ENCODE peak calls at places on chromosomes 3 and 15, in six cellular contexts. One of them, this sample, is unnamed.

GRCh38 chr3:45137656-45138181 is 8.5 kb downstream of the CDCP1 start:
- DNase-seq in NCI-H774: no peak
- DNase-seq in astrocyte of the cerebellum: no peak
- DNase-seq in activated naive CD4-positive, alpha-beta T cell: no peak
- DNase-seq in activated naive CD8-positive, alpha-beta T cell treated with anti-CD3 and anti-CD28 coated beads, Interleukin-2, amount 50 U/mL, for 24 hours: no peak
- DNase-seq in NAMALWA: no peak
- DNase-seq in this sample: no peak

GRCh38 chr3:114756506-114757279 is 390.4 kb downstream of the ZBTB20 start:
- DNase-seq in NCI-H774: no peak
- DNase-seq in astrocyte of the cerebellum: no peak
- DNase-seq in activated naive CD4-positive, alpha-beta T cell: no peak
- DNase-seq in activated naive CD8-positive, alpha-beta T cell treated with anti-CD3 and anti-CD28 coated beads, Interleukin-2, amount 50 U/mL, for 24 hours: no peak
- DNase-seq in NAMALWA: no peak
- DNase-seq in this sample: no peak

GRCh38 chr3:49415931-49416601 is 3.8 kb downstream of the TCTA start:
- DNase-seq in NCI-H774: no peak
- DNase-seq in astrocyte of the cerebellum: no peak
- DNase-seq in activated naive CD4-positive, alpha-beta T cell: peak
- DNase-seq in activated naive CD8-positive, alpha-beta T cell treated with anti-CD3 and anti-CD28 coated beads, Interleukin-2, amount 50 U/mL, for 24 hours: peak
- DNase-seq in NAMALWA: peak
- DNase-seq in this sample: peak

GRCh38 chr15:48748535-48748934 is 62.3 kb downstream of the CEP152 start:
- DNase-seq in NCI-H774: no peak
- DNase-seq in astrocyte of the cerebellum: no peak
- DNase-seq in activated naive CD4-positive, alpha-beta T cell: no peak
- DNase-seq in activated naive CD8-positive, alpha-beta T cell treated with anti-CD3 and anti-CD28 coated beads, Interleukin-2, amount 50 U/mL, for 24 hours: no peak
- DNase-seq in NAMALWA: no peak
- DNase-seq in this sample: no peak

GRCh38 chr3:66076861-66077495 is 38.3 kb upstream of the MAGI1 start:
- DNase-seq in NCI-H774: no peak
- DNase-seq in astrocyte of the cerebellum: no peak
- DNase-seq in activated naive CD4-positive, alpha-beta T cell: no peak
- DNase-seq in activated naive CD8-positive, alpha-beta T cell treated with anti-CD3 and anti-CD28 coated beads, Interleukin-2, amount 50 U/mL, for 24 hours: no peak
- DNase-seq in NAMALWA: no peak
- DNase-seq in this sample: no peak

GRCh38 chr15:32029862-32030781 is at the start of gene CHRNA7:
- DNase-seq in NCI-H774: peak
- DNase-seq in astrocyte of the cerebellum: peak
- DNase-seq in activated naive CD4-positive, alpha-beta T cell: no peak
- DNase-seq in activated naive CD8-positive, alpha-beta T cell treated with anti-CD3 and anti-CD28 coated beads, Interleukin-2, amount 50 U/mL, for 24 hours: peak
- DNase-seq in NAMALWA: no peak
- DNase-seq in this sample: peak

GRCh38 chr3:40118031-40118610 is 191.4 kb upstream of the EIF1B start:
- DNase-seq in NCI-H774: no peak
- DNase-seq in astrocyte of the cerebellum: no peak
- DNase-seq in activated naive CD4-positive, alpha-beta T cell: no peak
- DNase-seq in activated naive CD8-positive, alpha-beta T cell treated with anti-CD3 and anti-CD28 coated beads, Interleukin-2, amount 50 U/mL, for 24 hours: no peak
- DNase-seq in NAMALWA: no peak
- DNase-seq in this sample: no peak

GRCh38 chr3:50587373-50587772 is 18.1 kb downstream of the HEMK1 start:
- DNase-seq in NCI-H774: no peak
- DNase-seq in astrocyte of the cerebellum: no peak
- DNase-seq in activated naive CD4-positive, alpha-beta T cell: no peak
- DNase-seq in activated naive CD8-positive, alpha-beta T cell treated with anti-CD3 and anti-CD28 coated beads, Interleukin-2, amount 50 U/mL, for 24 hours: no peak
- DNase-seq in NAMALWA: no peak
- DNase-seq in this sample: no peak

GRCh38 chr3:57872606-57873005 is 116.5 kb downstream of the SLMAP start:
- DNase-seq in NCI-H774: no peak
- DNase-seq in astrocyte of the cerebellum: no peak
- DNase-seq in activated naive CD4-positive, alpha-beta T cell: no peak
- DNase-seq in activated naive CD8-positive, alpha-beta T cell treated with anti-CD3 and anti-CD28 coated beads, Interleukin-2, amount 50 U/mL, for 24 hours: no peak
- DNase-seq in NAMALWA: no peak
- DNase-seq in this sample: no peak

GRCh38 chr15:37907136-37907535 is 27.3 kb upstream of the TMCO5A start:
- DNase-seq in NCI-H774: no peak
- DNase-seq in astrocyte of the cerebellum: no peak
- DNase-seq in activated naive CD4-positive, alpha-beta T cell: no peak
- DNase-seq in activated naive CD8-positive, alpha-beta T cell treated with anti-CD3 and anti-CD28 coated beads, Interleukin-2, amount 50 U/mL, for 24 hours: no peak
- DNase-seq in NAMALWA: no peak
- DNase-seq in this sample: no peak

GRCh38 chr3:109081746-109082510 is 36.0 kb downstream of the MORC1 start:
- DNase-seq in NCI-H774: no peak
- DNase-seq in astrocyte of the cerebellum: peak
- DNase-seq in activated naive CD4-positive, alpha-beta T cell: no peak
- DNase-seq in activated naive CD8-positive, alpha-beta T cell treated with anti-CD3 and anti-CD28 coated beads, Interleukin-2, amount 50 U/mL, for 24 hours: peak
- DNase-seq in NAMALWA: peak
- DNase-seq in this sample: no peak

GRCh38 chr3:195421410-195421809 is 21.4 kb downstream of the ACAP2 start:
- DNase-seq in NCI-H774: no peak
- DNase-seq in astrocyte of the cerebellum: no peak
- DNase-seq in activated naive CD4-positive, alpha-beta T cell: no peak
- DNase-seq in activated naive CD8-positive, alpha-beta T cell treated with anti-CD3 and anti-CD28 coated beads, Interleukin-2, amount 50 U/mL, for 24 hours: no peak
- DNase-seq in NAMALWA: no peak
- DNase-seq in this sample: no peak

GRCh38 chr15:43920815-43921214 is 94.0 kb downstream of the WDR76 start:
- DNase-seq in NCI-H774: no peak
- DNase-seq in astrocyte of the cerebellum: peak
- DNase-seq in activated naive CD4-positive, alpha-beta T cell: no peak
- DNase-seq in activated naive CD8-positive, alpha-beta T cell treated with anti-CD3 and anti-CD28 coated beads, Interleukin-2, amount 50 U/mL, for 24 hours: no peak
- DNase-seq in NAMALWA: no peak
- DNase-seq in this sample: no peak

GRCh38 chr3:141227752-141228151 is 3.9 kb upstream of the PXYLP1 start:
- DNase-seq in NCI-H774: no peak
- DNase-seq in astrocyte of the cerebellum: peak
- DNase-seq in activated naive CD4-positive, alpha-beta T cell: no peak
- DNase-seq in activated naive CD8-positive, alpha-beta T cell treated with anti-CD3 and anti-CD28 coated beads, Interleukin-2, amount 50 U/mL, for 24 hours: no peak
- DNase-seq in NAMALWA: no peak
- DNase-seq in this sample: no peak

GRCh38 chr3:4908769-4909156 is 70.5 kb upstream of the BHLHE40 start:
- DNase-seq in NCI-H774: no peak
- DNase-seq in astrocyte of the cerebellum: no peak
- DNase-seq in activated naive CD4-positive, alpha-beta T cell: no peak
- DNase-seq in activated naive CD8-positive, alpha-beta T cell treated with anti-CD3 and anti-CD28 coated beads, Interleukin-2, amount 50 U/mL, for 24 hours: no peak
- DNase-seq in NAMALWA: no peak
- DNase-seq in this sample: no peak

GRCh38 chr3:186930143-186930638 is at the start of gene ST6GAL1:
- DNase-seq in NCI-H774: no peak
- DNase-seq in astrocyte of the cerebellum: no peak
- DNase-seq in activated naive CD4-positive, alpha-beta T cell: peak
- DNase-seq in activated naive CD8-positive, alpha-beta T cell treated with anti-CD3 and anti-CD28 coated beads, Interleukin-2, amount 50 U/mL, for 24 hours: peak
- DNase-seq in NAMALWA: peak
- DNase-seq in this sample: peak

GRCh38 chr15:40280260-40281056 is 2.4 kb downstream of the ANKRD63 start:
- DNase-seq in NCI-H774: no peak
- DNase-seq in astrocyte of the cerebellum: no peak
- DNase-seq in activated naive CD4-positive, alpha-beta T cell: no peak
- DNase-seq in activated naive CD8-positive, alpha-beta T cell treated with anti-CD3 and anti-CD28 coated beads, Interleukin-2, amount 50 U/mL, for 24 hours: no peak
- DNase-seq in NAMALWA: no peak
- DNase-seq in this sample: no peak

GRCh38 chr15:92059036-92059970 is 205.8 kb downstream of the SLCO3A1 start:
- DNase-seq in NCI-H774: no peak
- DNase-seq in astrocyte of the cerebellum: no peak
- DNase-seq in activated naive CD4-positive, alpha-beta T cell: no peak
- DNase-seq in activated naive CD8-positive, alpha-beta T cell treated with anti-CD3 and anti-CD28 coated beads, Interleukin-2, amount 50 U/mL, for 24 hours: no peak
- DNase-seq in NAMALWA: no peak
- DNase-seq in this sample: no peak

GRCh38 chr3:126129408-126129891 is 45.5 kb upstream of the SLC41A3 start:
- DNase-seq in NCI-H774: no peak
- DNase-seq in astrocyte of the cerebellum: no peak
- DNase-seq in activated naive CD4-positive, alpha-beta T cell: no peak
- DNase-seq in activated naive CD8-positive, alpha-beta T cell treated with anti-CD3 and anti-CD28 coated beads, Interleukin-2, amount 50 U/mL, for 24 hours: no peak
- DNase-seq in NAMALWA: no peak
- DNase-seq in this sample: peak

GRCh38 chr15:55789066-55789660 is 46.2 kb upstream of the PRTG start:
- DNase-seq in NCI-H774: no peak
- DNase-seq in astrocyte of the cerebellum: no peak
- DNase-seq in activated naive CD4-positive, alpha-beta T cell: peak
- DNase-seq in activated naive CD8-positive, alpha-beta T cell treated with anti-CD3 and anti-CD28 coated beads, Interleukin-2, amount 50 U/mL, for 24 hours: peak
- DNase-seq in NAMALWA: peak
- DNase-seq in this sample: no peak

GRCh38 chr15:63991706-63992105 is 54.6 kb downstream of the DAPK2 start:
- DNase-seq in NCI-H774: no peak
- DNase-seq in astrocyte of the cerebellum: no peak
- DNase-seq in activated naive CD4-positive, alpha-beta T cell: no peak
- DNase-seq in activated naive CD8-positive, alpha-beta T cell treated with anti-CD3 and anti-CD28 coated beads, Interleukin-2, amount 50 U/mL, for 24 hours: no peak
- DNase-seq in NAMALWA: no peak
- DNase-seq in this sample: no peak

This sample was measured in psoas muscle.